ENCODE peak calls at places on chromosomes 3 and 15, in eight cellular contexts. V is transverse colon, X is SK-N-SH, P is tibial nerve, D is testis, H is psoas muscle, L is hepatocyte, Y is thyroid gland. Z is an unnamed sample.
A peak's percentile ranks its signal among the peaks of the same experiment; 100 is the strongest.

GRCh38 chr3:178690571-178690970 is 154.3 kb downstream of the KCNMB2 start:
- DNase-seq in V (no peak), X (no peak), P (no peak), D (no peak), H (no peak), L (no peak), Y (no peak), Z (no peak)

GRCh38 chr3:180932819-180933218 is 20.3 kb downstream of the FXR1 start:
- DNase-seq in V (no peak), X (no peak), P (no peak), D (no peak), H (no peak), L (no peak), Y (no peak), Z (no peak)

GRCh38 chr3:197356275-197356674 is 57.9 kb upstream of the DLG1 start:
- DNase-seq in V (peak; percentile 25), X (no peak), P (no peak), D (no peak), H (peak; percentile 43), L (no peak), Y (peak; percentile 98), Z (no peak)

GRCh38 chr3:159616234-159616825 is 372.3 kb upstream of the IL12A start:
- DNase-seq in V (peak; percentile 55), X (no peak), P (no peak), D (peak; percentile 37), H (no peak), L (peak; percentile 48), Y (peak; percentile 29), Z (no peak)

GRCh38 chr15:77889009-77889806 is 188.3 kb downstream of the TBC1D2B start:
- DNase-seq in V (no peak), X (no peak), P (no peak), D (no peak), H (peak; percentile 5), L (no peak), Y (no peak), Z (no peak)

GRCh38 chr15:38705421-38706219 is 141.0 kb upstream of the RASGRP1 start:
- DNase-seq in V (no peak), X (no peak), P (no peak), D (no peak), H (no peak), L (no peak), Y (no peak), Z (no peak)

GRCh38 chr3:192079098-192079497 is 618.1 kb downstream of the PYDC2 start:
- DNase-seq in V (no peak), X (no peak), P (no peak), D (no peak), H (no peak), L (no peak), Y (no peak), Z (no peak)

GRCh38 chr3:39990532-39990931 is 181.1 kb downstream of the MYRIP start:
- DNase-seq in V (peak; percentile 18), X (peak; percentile 30), P (peak; percentile 26), D (peak; percentile 74), H (no peak), L (peak; percentile 58), Y (peak; percentile 20), Z (peak; percentile 61)

GRCh38 chr15:80953953-80954778 is 35.5 kb downstream of the MESD start:
- DNase-seq in V (no peak), X (no peak), P (no peak), D (no peak), H (no peak), L (no peak), Y (no peak), Z (no peak)

GRCh38 chr3:33035596-33035995 is 61.4 kb downstream of the GLB1 start:
- DNase-seq in V (no peak), X (no peak), P (no peak), D (no peak), H (no peak), L (no peak), Y (no peak), Z (no peak)

GRCh38 chr3:125037498-125038150 is 18.2 kb downstream of the HEG1 start:
- DNase-seq in V (no peak), X (no peak), P (no peak), D (no peak), H (no peak), L (no peak), Y (no peak), Z (no peak)

GRCh38 chr3:142963266-142964149 is at the start of gene PAQR9:
- DNase-seq in V (no peak), X (peak; percentile 79), P (no peak), D (no peak), H (peak; percentile 35), L (peak; percentile 62), Y (no peak), Z (no peak)

GRCh38 chr3:124107074-124107473 is 115.2 kb upstream of the ROPN1 start:
- DNase-seq in V (no peak), X (no peak), P (no peak), D (no peak), H (no peak), L (no peak), Y (no peak), Z (no peak)

GRCh38 chr15:99996667-99997066 is 263.4 kb upstream of the LYSMD4 start:
- DNase-seq in V (no peak), X (no peak), P (no peak), D (no peak), H (no peak), L (no peak), Y (no peak), Z (no peak)

GRCh38 chr3:150911780-150912179 is 6.5 kb upstream of the MINDY4B start:
- DNase-seq in V (no peak), X (no peak), P (no peak), D (no peak), H (no peak), L (no peak), Y (no peak), Z (no peak)

GRCh38 chr15:59371458-59372351 is 966 bp downstream of the MYO1E start:
- DNase-seq in V (peak; percentile 55), X (peak; percentile 80), P (peak; percentile 20), D (peak; percentile 28), H (peak; percentile 37), L (peak; percentile 75), Y (peak; percentile 69), Z (peak; percentile 82)

GRCh38 chr15:69116391-69116790 is 44.0 kb upstream of the GLCE start:
- DNase-seq in V (no peak), X (no peak), P (no peak), D (no peak), H (no peak), L (no peak), Y (no peak), Z (no peak)

GRCh38 chr3:63936929-63937328 is 24.7 kb upstream of the SCAANT1 start:
- DNase-seq in V (no peak), X (peak; percentile 15), P (no peak), D (no peak), H (no peak), L (no peak), Y (no peak), Z (no peak)

GRCh38 chr15:80709542-80709941 is 14.4 kb downstream of the ABHD17C start:
- DNase-seq in V (peak; percentile 81), X (no peak), P (no peak), D (no peak), H (no peak), L (peak; percentile 65), Y (peak; percentile 60), Z (peak; percentile 6)

GRCh38 chr3:157147099-157147803 is 12.7 kb downstream of the CCNL1 start:
- DNase-seq in V (no peak), X (no peak), P (no peak), D (no peak), H (no peak), L (no peak), Y (no peak), Z (no peak)
- H3K27ac ChIP-seq in V (no peak overlapping the region), X (no peak overlapping the region), P (no peak overlapping the region), D (no peak overlapping the region), H (no peak overlapping the region), L (no peak overlapping the region), Y (no peak overlapping the region), Z (no peak overlapping the region)

GRCh38 chr15:88243156-88243555 is 13.4 kb downstream of the NTRK3 start:
- DNase-seq in V (no peak), X (no peak), P (no peak), D (no peak), H (no peak), L (no peak), Y (no peak), Z (no peak)

GRCh38 chr15:88238618-88239430 is 17.7 kb downstream of the NTRK3 start:
- DNase-seq in V (no peak), X (no peak), P (no peak), D (no peak), H (no peak), L (peak; percentile 62), Y (no peak), Z (no peak)

GRCh38 chr15:88242586-88242985 is 14.0 kb downstream of the NTRK3 start:
- DNase-seq in V (no peak), X (no peak), P (no peak), D (no peak), H (no peak), L (no peak), Y (no peak), Z (no peak)

GRCh38 chr15:88241461-88241860 is 15.1 kb downstream of the NTRK3 start:
- DNase-seq in V (no peak), X (no peak), P (no peak), D (no peak), H (no peak), L (no peak), Y (no peak), Z (no peak)

DNA sequence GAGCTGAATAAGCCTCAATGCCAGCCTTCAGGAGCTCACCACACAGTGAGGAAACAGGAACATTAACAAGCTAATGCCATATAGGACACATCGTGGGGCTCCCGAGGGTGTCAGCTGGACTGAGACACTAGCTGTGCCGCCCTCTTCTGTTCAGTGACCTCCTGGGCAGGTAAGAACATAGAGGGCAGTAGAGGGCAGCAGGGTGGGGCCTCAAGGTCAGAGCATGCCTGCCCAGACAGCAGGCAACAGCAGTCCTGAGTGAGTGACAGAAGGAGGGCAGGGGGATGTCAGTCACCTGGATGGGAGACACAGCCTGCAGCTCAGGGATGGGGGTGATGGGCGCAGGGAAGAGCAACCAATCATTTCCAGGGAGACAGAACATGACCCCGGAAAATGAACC is 15.5 kb downstream of the NTRK3 start:
- DNase-seq in V (no peak), X (no peak), P (no peak), D (no peak), H (no peak), L (no peak), Y (no peak), Z (no peak)
- TF ChIP-seq CTCF in V (no peak), X (no peak), P (no peak), D (no peak), H (no peak), L (no peak), Y (no peak), Z (no peak)

GRCh38 chr3:101725192-101725889 is 927 bp downstream of the CEP97 start:
- DNase-seq in V (peak; percentile 35), X (peak; percentile 52), P (peak; percentile 24), D (peak; percentile 65), H (peak; percentile 21), L (peak; percentile 36), Y (peak; percentile 31), Z (peak; percentile 34)
- H3K27ac ChIP-seq in V (peak overlapping the region; percentile 79), X (peak overlapping the region; percentile 92), P (peak overlapping the region; percentile 83), D (peak overlapping the region; percentile 77), H (peak overlapping the region; percentile 79), L (peak overlapping the region; percentile 41), Y (peak overlapping the region; percentile 50), Z (peak overlapping the region; percentile 58)

DNA sequence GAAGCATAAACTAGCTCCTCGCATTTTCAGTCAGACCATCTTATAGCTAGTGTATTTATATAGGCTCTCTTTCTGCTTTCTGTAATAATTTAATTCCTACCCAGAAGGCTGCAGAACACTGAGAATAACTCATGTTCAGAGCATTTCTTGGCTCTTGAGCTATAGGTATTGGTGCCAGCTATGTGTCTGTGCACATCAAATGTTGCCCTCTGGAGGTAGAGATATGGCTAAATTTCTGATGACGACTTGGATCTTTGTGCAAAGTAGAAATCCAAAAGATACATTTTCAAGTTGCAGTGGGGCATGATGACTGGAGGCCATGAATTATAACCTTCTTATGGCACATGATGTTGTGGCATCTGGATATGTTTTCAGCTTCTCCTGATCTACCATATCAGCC is 336.2 kb upstream of the TPM1 start:
- DNase-seq in V (no peak), X (peak; percentile 56), P (no peak), D (no peak), H (no peak), L (no peak), Y (no peak), Z (no peak)
- TF ChIP-seq CTCF in V (no peak), X (peak; percentile 66), P (no peak), D (no peak), H (no peak), L (peak; percentile 14), Y (no peak), Z (no peak)

Z was measured in body of pancreas.